ENCODE peak calls at places on chromosomes 5 and 9, in seven cellular contexts. X, I, C, N, Y, Q and O are unnamed samples.

GRCh38 chr5:176373100-176373818 is 8.0 kb downstream of the ARL10 start:
- DNase-seq in N (no peak), I (no peak), Y (no peak), Q (no peak), X (no peak), C (peak), O (no peak)

GRCh38 chr5:95369796-95370195 is 21.4 kb upstream of the FAM81B start:
- DNase-seq in I (no peak), C (no peak), Q (no peak), X (no peak), N (no peak), Y (no peak), O (no peak)

GRCh38 chr5:73312872-73313510 is 135.6 kb downstream of the FOXD1 start:
- DNase-seq in Y (no peak), Q (no peak), I (no peak), X (no peak), C (no peak), N (no peak), O (no peak)

GRCh38 chr9:9791621-9792020 is 821.2 kb downstream of the PTPRD start:
- DNase-seq in X (no peak), N (no peak), I (no peak), C (no peak), Q (no peak), Y (no peak), O (no peak)

GRCh38 chr5:177297922-177298321 is 5.6 kb downstream of the RAB24 start:
- DNase-seq in C (no peak), X (no peak), I (no peak), Y (no peak), N (no peak), Q (no peak), O (no peak)

GRCh38 chr9:115395511-115396021 is 277.6 kb upstream of the TNC start:
- DNase-seq in X (no peak), I (no peak), Q (no peak), C (no peak), Y (no peak), N (no peak), O (no peak)

GRCh38 chr9:38263534-38263933 is 129.0 kb upstream of the ALDH1B1 start:
- DNase-seq in Y (no peak), Q (no peak), I (peak), N (no peak), C (no peak), X (no peak), O (no peak)

GRCh38 chr9:109733690-109734089 is 46.3 kb upstream of the PALM2AKAP2 start:
- DNase-seq in C (no peak), N (no peak), Y (no peak), X (no peak), I (peak), Q (peak), O (no peak)

GRCh38 chr5:118956727-118957126 is 31.6 kb downstream of the DTWD2 start:
- DNase-seq in I (no peak), X (no peak), Y (no peak), N (no peak), C (no peak), Q (no peak), O (no peak)

GRCh38 chr9:130817862-130818261 is 17.2 kb upstream of the ABL1 start:
- DNase-seq in X (no peak), Q (no peak), N (no peak), I (no peak), Y (no peak), C (no peak), O (no peak)

GRCh38 chr5:114118511-114118910 is 243.4 kb upstream of the KCNN2 start:
- DNase-seq in N (no peak), C (no peak), I (no peak), Q (no peak), Y (no peak), X (no peak), O (no peak)

GRCh38 chr5:179411161-179411841 is 66.0 kb upstream of the ADAMTS2 start:
- DNase-seq in Y (no peak), C (no peak), I (no peak), Q (no peak), N (no peak), X (no peak), O (no peak)

GRCh38 chr5:141845371-141845821 is 32.8 kb downstream of the PCDH1 start:
- DNase-seq in X (no peak), I (no peak), Q (no peak), Y (no peak), N (no peak), C (no peak), O (no peak)

DNA sequence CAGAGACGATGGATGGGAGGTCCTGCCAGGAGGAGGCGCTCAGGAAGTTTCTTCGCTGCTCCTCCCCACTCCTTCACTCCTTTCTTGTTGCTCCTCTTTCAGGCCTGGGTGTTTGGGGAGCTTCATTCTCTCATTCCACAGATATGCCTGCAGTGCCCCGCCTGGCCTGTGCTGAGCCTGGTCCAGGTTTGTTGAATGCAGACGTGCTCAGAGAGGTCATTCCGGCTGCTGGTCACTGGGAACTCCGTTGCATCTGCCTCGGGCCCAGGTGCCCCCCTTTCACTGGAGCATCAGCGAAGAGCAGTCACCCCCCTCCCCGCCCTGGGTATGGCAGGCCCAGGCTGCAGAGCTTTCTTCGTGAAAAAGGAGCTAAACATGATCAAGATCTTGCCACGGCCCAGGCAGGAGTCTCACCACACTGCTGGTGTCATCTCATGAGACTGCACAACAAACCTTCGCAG is 15.5 kb downstream of the SURF6 start:
- DNase-seq in X (no peak), Y (no peak), I (no peak), Q (no peak), C (no peak), N (no peak), O (no peak)
- TF ChIP-seq CTCF in X (no peak), Y (no peak), I (no peak), Q (no peak), C (no peak), N (no peak), O (no peak)

GRCh38 chr5:168209561-168209960 is 81.9 kb upstream of the WWC1 start:
- DNase-seq in C (no peak), X (no peak), Q (peak), Y (no peak), I (no peak), N (no peak), O (no peak)
- TF ChIP-seq CTCF in C (no peak), X (no peak), Q (no peak), Y (no peak), I (no peak), N (no peak), O (no peak)

GRCh38 chr9:87834357-87834756 is 48.3 kb upstream of the SPATA31E1 start:
- DNase-seq in I (peak), Q (no peak), X (no peak), Y (no peak), N (no peak), C (no peak), O (no peak)
- TF ChIP-seq CTCF in I (peak), Q (no peak), X (no peak), Y (no peak), N (no peak), C (no peak), O (no peak)

GRCh38 chr9:114097613-114098020 is 1.5 kb downstream of the KIF12 start:
- DNase-seq in I (peak), N (peak), Y (no peak), C (no peak), Q (no peak), X (peak), O (no peak)

GRCh38 chr9:114096866-114097612 is 2.1 kb downstream of the KIF12 start:
- DNase-seq in C (no peak), I (no peak), Q (no peak), N (no peak), Y (no peak), X (peak), O (no peak)

GRCh38 chr9:114094971-114095370 is 4.1 kb downstream of the KIF12 start:
- DNase-seq in Q (no peak), Y (no peak), C (no peak), N (no peak), X (peak), I (no peak), O (no peak)

GRCh38 chr9:114098021-114098659 is 952 bp downstream of the KIF12 start:
- DNase-seq in C (no peak), I (peak), Q (no peak), N (no peak), Y (peak), X (peak), O (peak)

GRCh38 chr9:114096041-114096511 is 3.0 kb downstream of the KIF12 start:
- DNase-seq in C (no peak), N (no peak), Y (no peak), I (peak), Q (no peak), X (peak), O (no peak)
- TF ChIP-seq CTCF in C (no peak), N (no peak), Y (no peak), I (no peak), Q (no peak), X (no peak), O (no peak)

GRCh38 chr5:57431816-57432215 is 50.8 kb downstream of the ACTBL2 start:
- DNase-seq in I (no peak), Q (no peak), X (no peak), N (no peak), Y (no peak), C (no peak), O (no peak)

GRCh38 chr5:57435701-57436134 is 46.9 kb downstream of the ACTBL2 start:
- DNase-seq in N (peak), C (no peak), Y (no peak), I (peak), X (no peak), Q (peak), O (no peak)

GRCh38 chr5:57434683-57435082 is 47.9 kb downstream of the ACTBL2 start:
- DNase-seq in Y (no peak), Q (no peak), C (no peak), I (no peak), N (no peak), X (no peak), O (no peak)

GRCh38 chr5:57434227-57434640 is 48.4 kb downstream of the ACTBL2 start:
- DNase-seq in I (peak), X (no peak), N (peak), C (no peak), Y (no peak), Q (no peak), O (no peak)

GRCh38 chr5:57432876-57433275 is 49.7 kb downstream of the ACTBL2 start:
- DNase-seq in X (no peak), Y (no peak), Q (no peak), C (no peak), I (peak), N (no peak), O (no peak)
- TF ChIP-seq CTCF in X (no peak), Y (no peak), Q (no peak), C (no peak), I (no peak), N (no peak), O (no peak)

GRCh38 chr9:88659126-88659525 is 124.1 kb downstream of the NXNL2 start:
- DNase-seq in N (no peak), C (no peak), X (no peak), Y (no peak), I (no peak), Q (no peak), O (no peak)

GRCh38 chr9:88658311-88658822 is 123.4 kb downstream of the NXNL2 start:
- DNase-seq in Y (no peak), X (no peak), Q (no peak), I (no peak), C (no peak), N (peak), O (no peak)

GRCh38 chr9:88657893-88658292 is 122.9 kb downstream of the NXNL2 start:
- DNase-seq in Y (no peak), Q (no peak), X (no peak), I (no peak), C (no peak), N (no peak), O (no peak)

GRCh38 chr9:88661759-88662158 is 126.8 kb downstream of the NXNL2 start:
- DNase-seq in Q (no peak), Y (no peak), I (no peak), N (no peak), C (no peak), X (no peak), O (no peak)

DNA sequence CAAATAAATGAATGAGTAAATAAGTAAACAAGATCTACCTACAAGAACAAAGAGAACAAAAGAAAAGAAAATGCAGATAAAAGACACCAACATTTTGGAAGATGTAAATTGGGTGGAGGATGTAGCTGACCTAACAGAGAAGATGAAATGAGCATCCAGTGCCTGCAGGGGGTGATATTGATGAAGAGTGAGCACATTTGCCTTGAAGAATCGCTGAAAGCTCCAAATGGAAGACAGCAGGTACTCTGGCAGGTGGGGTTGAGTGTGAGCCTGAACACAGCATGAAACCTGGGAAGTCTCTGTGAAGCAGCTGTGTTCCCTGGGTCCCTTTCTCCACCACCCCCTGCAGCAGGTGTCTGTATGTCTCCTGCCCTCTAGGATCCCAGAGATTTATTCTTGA is 125.6 kb downstream of the NXNL2 start:
- DNase-seq in Q (no peak), C (no peak), X (no peak), Y (no peak), I (peak), N (no peak), O (no peak)
- TF ChIP-seq CTCF in Q (peak), C (no peak), X (peak), Y (peak), I (no peak), N (no peak), O (peak)

DNA sequence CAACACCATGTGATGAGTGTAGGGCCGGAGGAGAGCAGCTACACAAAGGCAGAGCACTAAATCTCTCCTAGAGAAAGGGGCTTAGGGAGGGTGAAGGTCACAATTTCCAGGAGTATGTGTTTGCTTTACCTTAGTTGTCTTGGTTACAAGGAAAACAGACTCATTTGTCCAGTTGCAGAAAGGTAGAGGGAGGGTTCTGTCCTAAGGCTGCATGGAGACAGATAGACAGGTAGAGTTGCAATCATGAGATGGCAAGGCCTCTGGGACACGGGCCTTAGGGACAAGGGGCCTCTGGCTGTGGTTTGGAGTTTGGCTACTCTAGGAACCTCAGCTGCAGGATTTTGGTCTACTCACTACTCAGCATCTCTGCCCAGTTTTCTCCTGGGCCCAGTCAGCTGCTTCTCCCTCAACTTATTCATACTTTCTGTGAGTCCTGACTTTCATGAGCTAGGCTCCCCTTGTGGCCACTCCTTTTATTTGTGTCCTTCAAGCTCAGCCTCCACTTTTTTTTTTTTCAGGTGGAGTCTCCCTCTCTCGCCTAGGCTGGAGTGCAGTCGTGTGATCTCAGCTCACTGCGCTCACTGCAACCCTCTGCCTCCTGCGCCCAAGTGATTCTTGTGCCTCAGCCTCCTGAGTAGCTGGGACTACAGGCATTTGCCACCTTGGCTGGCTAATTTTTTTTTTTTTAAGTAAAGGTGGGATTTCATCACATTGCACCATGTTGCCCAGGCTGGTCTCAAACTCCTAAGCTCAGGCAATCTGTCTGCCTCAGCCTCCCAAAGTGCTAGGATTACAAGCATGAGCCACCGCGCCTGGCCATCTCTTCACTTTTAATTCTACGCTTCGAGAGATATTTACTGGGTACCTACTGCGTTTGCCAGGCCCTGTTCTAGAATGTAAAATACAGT is 76.6 kb downstream of the PTPDC1 start:
- DNase-seq in C (no peak), N (no peak), X (no peak), Q (no peak), Y (no peak), I (no peak), O (no peak)
- TF ChIP-seq CTCF in C (no peak), N (no peak), X (no peak), Q (no peak), Y (no peak), I (no peak), O (no peak)